ENCODE peak calls at places on chromosome 1, in ten cellular contexts. One of them, this sample, is unnamed.

GRCh38 chr1:206836111-206836510 is 29.3 kb upstream of the IL20 start:
- DNase-seq in breast epithelium: no peak
- DNase-seq in glutamatergic neuron: no peak
- DNase-seq in activated naive CD4-positive, alpha-beta T cell treated with anti-CD3 and anti-CD28 coated beads, Interleukin-2, amount 50 U/mL, for 16 hours: no peak
- DNase-seq in amniotic epithelial cell: peak; percentile 30
- DNase-seq in activated gamma-delta T cell treated with Interleukin-2 at 50 U/mL for 16 hours: no peak
- DNase-seq in stimulated activated CD8-positive, alpha-beta memory T cell treated with anti-CD3 and anti-CD28 coated beads, Interleukin-15, amount 100 ng/mL, for 1 hour: no peak
- DNase-seq in RPMI8226: no peak
- DNase-seq in KG1: no peak
- DNase-seq in nephron progenitor cell: no peak
- DNase-seq in this sample: no peak

GRCh38 chr1:112296908-112297307 is 99.1 kb upstream of the CTTNBP2NL start:
- DNase-seq in stimulated activated CD8-positive, alpha-beta memory T cell treated with anti-CD3 and anti-CD28 coated beads, Interleukin-15, amount 100 ng/mL, for 1 hour: no peak
- DNase-seq in amniotic epithelial cell: no peak
- DNase-seq in RPMI8226: no peak
- DNase-seq in activated naive CD4-positive, alpha-beta T cell treated with anti-CD3 and anti-CD28 coated beads, Interleukin-2, amount 50 U/mL, for 16 hours: no peak
- DNase-seq in glutamatergic neuron: no peak
- DNase-seq in nephron progenitor cell: no peak
- DNase-seq in breast epithelium: no peak
- DNase-seq in KG1: no peak
- DNase-seq in activated gamma-delta T cell treated with Interleukin-2 at 50 U/mL for 16 hours: no peak
- DNase-seq in this sample: no peak

GRCh38 chr1:5999711-6000443 is 7.7 kb upstream of the NPHP4 start:
- DNase-seq in stimulated activated CD8-positive, alpha-beta memory T cell treated with anti-CD3 and anti-CD28 coated beads, Interleukin-15, amount 100 ng/mL, for 1 hour: no peak
- DNase-seq in breast epithelium: no peak
- DNase-seq in activated gamma-delta T cell treated with Interleukin-2 at 50 U/mL for 16 hours: no peak
- DNase-seq in glutamatergic neuron: peak; percentile 6
- DNase-seq in KG1: no peak
- DNase-seq in nephron progenitor cell: no peak
- DNase-seq in RPMI8226: no peak
- DNase-seq in activated naive CD4-positive, alpha-beta T cell treated with anti-CD3 and anti-CD28 coated beads, Interleukin-2, amount 50 U/mL, for 16 hours: no peak
- DNase-seq in amniotic epithelial cell: no peak
- DNase-seq in this sample: peak; percentile 57

GRCh38 chr1:7886346-7886745 is 33.5 kb upstream of the UTS2 start:
- DNase-seq in breast epithelium: peak; percentile 26
- DNase-seq in KG1: no peak
- DNase-seq in glutamatergic neuron: no peak
- DNase-seq in RPMI8226: peak; percentile 95
- DNase-seq in amniotic epithelial cell: no peak
- DNase-seq in activated naive CD4-positive, alpha-beta T cell treated with anti-CD3 and anti-CD28 coated beads, Interleukin-2, amount 50 U/mL, for 16 hours: no peak
- DNase-seq in activated gamma-delta T cell treated with Interleukin-2 at 50 U/mL for 16 hours: no peak
- DNase-seq in nephron progenitor cell: no peak
- DNase-seq in stimulated activated CD8-positive, alpha-beta memory T cell treated with anti-CD3 and anti-CD28 coated beads, Interleukin-15, amount 100 ng/mL, for 1 hour: no peak
- DNase-seq in this sample: peak; percentile 2

GRCh38 chr1:7574121-7575040 is 196.7 kb upstream of the VAMP3 start:
- DNase-seq in breast epithelium: peak; percentile 27
- DNase-seq in glutamatergic neuron: peak; percentile 16
- DNase-seq in activated gamma-delta T cell treated with Interleukin-2 at 50 U/mL for 16 hours: no peak
- DNase-seq in activated naive CD4-positive, alpha-beta T cell treated with anti-CD3 and anti-CD28 coated beads, Interleukin-2, amount 50 U/mL, for 16 hours: no peak
- DNase-seq in nephron progenitor cell: no peak
- DNase-seq in RPMI8226: no peak
- DNase-seq in KG1: no peak
- DNase-seq in stimulated activated CD8-positive, alpha-beta memory T cell treated with anti-CD3 and anti-CD28 coated beads, Interleukin-15, amount 100 ng/mL, for 1 hour: no peak
- DNase-seq in amniotic epithelial cell: no peak
- DNase-seq in this sample: no peak

GRCh38 chr1:168340796-168341510 is 60.3 kb downstream of the TBX19 start:
- DNase-seq in glutamatergic neuron: no peak
- DNase-seq in RPMI8226: no peak
- DNase-seq in breast epithelium: no peak
- DNase-seq in activated gamma-delta T cell treated with Interleukin-2 at 50 U/mL for 16 hours: no peak
- DNase-seq in nephron progenitor cell: no peak
- DNase-seq in KG1: no peak
- DNase-seq in activated naive CD4-positive, alpha-beta T cell treated with anti-CD3 and anti-CD28 coated beads, Interleukin-2, amount 50 U/mL, for 16 hours: no peak
- DNase-seq in amniotic epithelial cell: no peak
- DNase-seq in stimulated activated CD8-positive, alpha-beta memory T cell treated with anti-CD3 and anti-CD28 coated beads, Interleukin-15, amount 100 ng/mL, for 1 hour: no peak
- DNase-seq in this sample: no peak

GRCh38 chr1:207826557-207827487 is 75.0 kb downstream of the CD46 start:
- DNase-seq in glutamatergic neuron: no peak
- DNase-seq in amniotic epithelial cell: peak; percentile 55
- DNase-seq in breast epithelium: no peak
- DNase-seq in activated gamma-delta T cell treated with Interleukin-2 at 50 U/mL for 16 hours: no peak
- DNase-seq in stimulated activated CD8-positive, alpha-beta memory T cell treated with anti-CD3 and anti-CD28 coated beads, Interleukin-15, amount 100 ng/mL, for 1 hour: no peak
- DNase-seq in nephron progenitor cell: no peak
- DNase-seq in RPMI8226: no peak
- DNase-seq in KG1: no peak
- DNase-seq in activated naive CD4-positive, alpha-beta T cell treated with anti-CD3 and anti-CD28 coated beads, Interleukin-2, amount 50 U/mL, for 16 hours: no peak
- DNase-seq in this sample: peak; percentile 60

GRCh38 chr1:181134543-181135461 is 46.3 kb downstream of the IER5 start:
- DNase-seq in activated naive CD4-positive, alpha-beta T cell treated with anti-CD3 and anti-CD28 coated beads, Interleukin-2, amount 50 U/mL, for 16 hours: no peak
- DNase-seq in stimulated activated CD8-positive, alpha-beta memory T cell treated with anti-CD3 and anti-CD28 coated beads, Interleukin-15, amount 100 ng/mL, for 1 hour: no peak
- DNase-seq in activated gamma-delta T cell treated with Interleukin-2 at 50 U/mL for 16 hours: no peak
- DNase-seq in KG1: no peak
- DNase-seq in amniotic epithelial cell: peak; percentile 58
- DNase-seq in glutamatergic neuron: no peak
- DNase-seq in breast epithelium: peak; percentile 86
- DNase-seq in nephron progenitor cell: no peak
- DNase-seq in RPMI8226: peak; percentile 92
- DNase-seq in this sample: no peak

GRCh38 chr1:63557365-63557987 is 34.2 kb downstream of the EFCAB7 start:
- DNase-seq in RPMI8226: peak; percentile 57
- DNase-seq in breast epithelium: no peak
- DNase-seq in stimulated activated CD8-positive, alpha-beta memory T cell treated with anti-CD3 and anti-CD28 coated beads, Interleukin-15, amount 100 ng/mL, for 1 hour: no peak
- DNase-seq in activated gamma-delta T cell treated with Interleukin-2 at 50 U/mL for 16 hours: no peak
- DNase-seq in activated naive CD4-positive, alpha-beta T cell treated with anti-CD3 and anti-CD28 coated beads, Interleukin-2, amount 50 U/mL, for 16 hours: peak; percentile 12
- DNase-seq in nephron progenitor cell: peak; percentile 45
- DNase-seq in amniotic epithelial cell: peak; percentile 48
- DNase-seq in KG1: peak; percentile 28
- DNase-seq in glutamatergic neuron: peak; percentile 45
- DNase-seq in this sample: no peak

GRCh38 chr1:21909787-21910503 is 27.2 kb downstream of the HSPG2 start:
- DNase-seq in stimulated activated CD8-positive, alpha-beta memory T cell treated with anti-CD3 and anti-CD28 coated beads, Interleukin-15, amount 100 ng/mL, for 1 hour: no peak
- DNase-seq in activated naive CD4-positive, alpha-beta T cell treated with anti-CD3 and anti-CD28 coated beads, Interleukin-2, amount 50 U/mL, for 16 hours: peak; percentile 55
- DNase-seq in activated gamma-delta T cell treated with Interleukin-2 at 50 U/mL for 16 hours: no peak
- DNase-seq in breast epithelium: peak; percentile 78
- DNase-seq in KG1: peak; percentile 38
- DNase-seq in amniotic epithelial cell: peak; percentile 63
- DNase-seq in nephron progenitor cell: no peak
- DNase-seq in glutamatergic neuron: no peak
- DNase-seq in RPMI8226: no peak
- DNase-seq in this sample: no peak

GRCh38 chr1:202023033-202023433 is 12.6 kb downstream of the ELF3 start:
- DNase-seq in activated naive CD4-positive, alpha-beta T cell treated with anti-CD3 and anti-CD28 coated beads, Interleukin-2, amount 50 U/mL, for 16 hours: no peak
- DNase-seq in stimulated activated CD8-positive, alpha-beta memory T cell treated with anti-CD3 and anti-CD28 coated beads, Interleukin-15, amount 100 ng/mL, for 1 hour: no peak
- DNase-seq in glutamatergic neuron: no peak
- DNase-seq in nephron progenitor cell: no peak
- DNase-seq in RPMI8226: peak; percentile 91
- DNase-seq in breast epithelium: peak; percentile 91
- DNase-seq in KG1: no peak
- DNase-seq in amniotic epithelial cell: no peak
- DNase-seq in activated gamma-delta T cell treated with Interleukin-2 at 50 U/mL for 16 hours: no peak
- DNase-seq in this sample: no peak

GRCh38 chr1:37650721-37651120 is 16.0 kb upstream of the RSPO1 start:
- DNase-seq in activated naive CD4-positive, alpha-beta T cell treated with anti-CD3 and anti-CD28 coated beads, Interleukin-2, amount 50 U/mL, for 16 hours: no peak
- DNase-seq in amniotic epithelial cell: no peak
- DNase-seq in activated gamma-delta T cell treated with Interleukin-2 at 50 U/mL for 16 hours: no peak
- DNase-seq in stimulated activated CD8-positive, alpha-beta memory T cell treated with anti-CD3 and anti-CD28 coated beads, Interleukin-15, amount 100 ng/mL, for 1 hour: no peak
- DNase-seq in nephron progenitor cell: no peak
- DNase-seq in glutamatergic neuron: no peak
- DNase-seq in breast epithelium: no peak
- DNase-seq in KG1: no peak
- DNase-seq in RPMI8226: no peak
- DNase-seq in this sample: no peak

GRCh38 chr1:6129313-6129712 is 50.8 kb downstream of the CHD5 start:
- DNase-seq in activated gamma-delta T cell treated with Interleukin-2 at 50 U/mL for 16 hours: no peak
- DNase-seq in KG1: no peak
- DNase-seq in stimulated activated CD8-positive, alpha-beta memory T cell treated with anti-CD3 and anti-CD28 coated beads, Interleukin-15, amount 100 ng/mL, for 1 hour: no peak
- DNase-seq in glutamatergic neuron: no peak
- DNase-seq in nephron progenitor cell: no peak
- DNase-seq in activated naive CD4-positive, alpha-beta T cell treated with anti-CD3 and anti-CD28 coated beads, Interleukin-2, amount 50 U/mL, for 16 hours: no peak
- DNase-seq in breast epithelium: no peak
- DNase-seq in RPMI8226: no peak
- DNase-seq in amniotic epithelial cell: no peak
- DNase-seq in this sample: no peak

GRCh38 chr1:233341117-233341516 is 13.6 kb downstream of the MAP3K21 start:
- DNase-seq in nephron progenitor cell: no peak
- DNase-seq in RPMI8226: peak; percentile 50
- DNase-seq in breast epithelium: no peak
- DNase-seq in KG1: no peak
- DNase-seq in glutamatergic neuron: no peak
- DNase-seq in activated gamma-delta T cell treated with Interleukin-2 at 50 U/mL for 16 hours: no peak
- DNase-seq in activated naive CD4-positive, alpha-beta T cell treated with anti-CD3 and anti-CD28 coated beads, Interleukin-2, amount 50 U/mL, for 16 hours: no peak
- DNase-seq in stimulated activated CD8-positive, alpha-beta memory T cell treated with anti-CD3 and anti-CD28 coated beads, Interleukin-15, amount 100 ng/mL, for 1 hour: no peak
- DNase-seq in amniotic epithelial cell: no peak
- DNase-seq in this sample: no peak

GRCh38 chr1:230682274-230682673 is 31.6 kb downstream of the AGT start:
- DNase-seq in KG1: no peak
- DNase-seq in RPMI8226: no peak
- DNase-seq in glutamatergic neuron: no peak
- DNase-seq in amniotic epithelial cell: no peak
- DNase-seq in activated gamma-delta T cell treated with Interleukin-2 at 50 U/mL for 16 hours: no peak
- DNase-seq in activated naive CD4-positive, alpha-beta T cell treated with anti-CD3 and anti-CD28 coated beads, Interleukin-2, amount 50 U/mL, for 16 hours: no peak
- DNase-seq in nephron progenitor cell: no peak
- DNase-seq in stimulated activated CD8-positive, alpha-beta memory T cell treated with anti-CD3 and anti-CD28 coated beads, Interleukin-15, amount 100 ng/mL, for 1 hour: no peak
- DNase-seq in breast epithelium: no peak
- DNase-seq in this sample: no peak

GRCh38 chr1:181514298-181515290 is 31.3 kb downstream of the CACNA1E start:
- DNase-seq in amniotic epithelial cell: no peak
- DNase-seq in nephron progenitor cell: no peak
- DNase-seq in KG1: no peak
- DNase-seq in stimulated activated CD8-positive, alpha-beta memory T cell treated with anti-CD3 and anti-CD28 coated beads, Interleukin-15, amount 100 ng/mL, for 1 hour: no peak
- DNase-seq in activated gamma-delta T cell treated with Interleukin-2 at 50 U/mL for 16 hours: no peak
- DNase-seq in activated naive CD4-positive, alpha-beta T cell treated with anti-CD3 and anti-CD28 coated beads, Interleukin-2, amount 50 U/mL, for 16 hours: no peak
- DNase-seq in RPMI8226: no peak
- DNase-seq in breast epithelium: no peak
- DNase-seq in glutamatergic neuron: no peak
- DNase-seq in this sample: no peak

GRCh38 chr1:210373878-210374599 is 45.3 kb downstream of the HHAT start:
- DNase-seq in amniotic epithelial cell: peak; percentile 98
- DNase-seq in breast epithelium: peak; percentile 58
- DNase-seq in KG1: no peak
- DNase-seq in stimulated activated CD8-positive, alpha-beta memory T cell treated with anti-CD3 and anti-CD28 coated beads, Interleukin-15, amount 100 ng/mL, for 1 hour: peak; percentile 27
- DNase-seq in nephron progenitor cell: peak; percentile 71
- DNase-seq in activated gamma-delta T cell treated with Interleukin-2 at 50 U/mL for 16 hours: peak; percentile 42
- DNase-seq in RPMI8226: peak; percentile 54
- DNase-seq in glutamatergic neuron: peak; percentile 79
- DNase-seq in activated naive CD4-positive, alpha-beta T cell treated with anti-CD3 and anti-CD28 coated beads, Interleukin-2, amount 50 U/mL, for 16 hours: peak; percentile 52
- DNase-seq in this sample: peak; percentile 88

GRCh38 chr1:155540000-155540874 is 22.4 kb downstream of the ASH1L start:
- DNase-seq in nephron progenitor cell: no peak
- DNase-seq in stimulated activated CD8-positive, alpha-beta memory T cell treated with anti-CD3 and anti-CD28 coated beads, Interleukin-15, amount 100 ng/mL, for 1 hour: no peak
- DNase-seq in activated naive CD4-positive, alpha-beta T cell treated with anti-CD3 and anti-CD28 coated beads, Interleukin-2, amount 50 U/mL, for 16 hours: no peak
- DNase-seq in activated gamma-delta T cell treated with Interleukin-2 at 50 U/mL for 16 hours: no peak
- DNase-seq in RPMI8226: no peak
- DNase-seq in KG1: no peak
- DNase-seq in breast epithelium: no peak
- DNase-seq in glutamatergic neuron: no peak
- DNase-seq in amniotic epithelial cell: no peak
- DNase-seq in this sample: no peak

GRCh38 chr1:151037032-151037431 is 646 bp downstream of the BNIPL start:
- DNase-seq in nephron progenitor cell: no peak
- DNase-seq in activated gamma-delta T cell treated with Interleukin-2 at 50 U/mL for 16 hours: no peak
- DNase-seq in glutamatergic neuron: no peak
- DNase-seq in stimulated activated CD8-positive, alpha-beta memory T cell treated with anti-CD3 and anti-CD28 coated beads, Interleukin-15, amount 100 ng/mL, for 1 hour: no peak
- DNase-seq in RPMI8226: no peak
- DNase-seq in breast epithelium: no peak
- DNase-seq in activated naive CD4-positive, alpha-beta T cell treated with anti-CD3 and anti-CD28 coated beads, Interleukin-2, amount 50 U/mL, for 16 hours: no peak
- DNase-seq in KG1: no peak
- DNase-seq in amniotic epithelial cell: no peak
- DNase-seq in this sample: no peak

GRCh38 chr1:230383425-230383824 is 42.7 kb downstream of the PGBD5 start:
- DNase-seq in KG1: no peak
- DNase-seq in stimulated activated CD8-positive, alpha-beta memory T cell treated with anti-CD3 and anti-CD28 coated beads, Interleukin-15, amount 100 ng/mL, for 1 hour: no peak
- DNase-seq in amniotic epithelial cell: no peak
- DNase-seq in RPMI8226: no peak
- DNase-seq in activated naive CD4-positive, alpha-beta T cell treated with anti-CD3 and anti-CD28 coated beads, Interleukin-2, amount 50 U/mL, for 16 hours: no peak
- DNase-seq in activated gamma-delta T cell treated with Interleukin-2 at 50 U/mL for 16 hours: no peak
- DNase-seq in glutamatergic neuron: no peak
- DNase-seq in nephron progenitor cell: no peak
- DNase-seq in breast epithelium: no peak
- DNase-seq in this sample: no peak

GRCh38 chr1:147712605-147713004 is 42.3 kb upstream of the ACP6 start:
- DNase-seq in nephron progenitor cell: no peak
- DNase-seq in glutamatergic neuron: no peak
- DNase-seq in amniotic epithelial cell: no peak
- DNase-seq in RPMI8226: no peak
- DNase-seq in activated gamma-delta T cell treated with Interleukin-2 at 50 U/mL for 16 hours: no peak
- DNase-seq in KG1: no peak
- DNase-seq in breast epithelium: no peak
- DNase-seq in stimulated activated CD8-positive, alpha-beta memory T cell treated with anti-CD3 and anti-CD28 coated beads, Interleukin-15, amount 100 ng/mL, for 1 hour: no peak
- DNase-seq in activated naive CD4-positive, alpha-beta T cell treated with anti-CD3 and anti-CD28 coated beads, Interleukin-2, amount 50 U/mL, for 16 hours: no peak
- DNase-seq in this sample: no peak

GRCh38 chr1:178501705-178502329 is 5.1 kb upstream of the CLEC20A start:
- DNase-seq in KG1: peak; percentile 59
- DNase-seq in glutamatergic neuron: peak; percentile 88
- DNase-seq in nephron progenitor cell: peak; percentile 85
- DNase-seq in RPMI8226: peak; percentile 74
- DNase-seq in activated gamma-delta T cell treated with Interleukin-2 at 50 U/mL for 16 hours: peak; percentile 22
- DNase-seq in amniotic epithelial cell: peak; percentile 49
- DNase-seq in breast epithelium: no peak
- DNase-seq in stimulated activated CD8-positive, alpha-beta memory T cell treated with anti-CD3 and anti-CD28 coated beads, Interleukin-15, amount 100 ng/mL, for 1 hour: peak; percentile 21
- DNase-seq in activated naive CD4-positive, alpha-beta T cell treated with anti-CD3 and anti-CD28 coated beads, Interleukin-2, amount 50 U/mL, for 16 hours: peak; percentile 33
- DNase-seq in this sample: peak; percentile 78

GRCh38 chr1:66258404-66259105 is 275.4 kb upstream of the SGIP1 start:
- DNase-seq in amniotic epithelial cell: no peak
- DNase-seq in nephron progenitor cell: no peak
- DNase-seq in KG1: no peak
- DNase-seq in glutamatergic neuron: no peak
- DNase-seq in stimulated activated CD8-positive, alpha-beta memory T cell treated with anti-CD3 and anti-CD28 coated beads, Interleukin-15, amount 100 ng/mL, for 1 hour: no peak
- DNase-seq in activated gamma-delta T cell treated with Interleukin-2 at 50 U/mL for 16 hours: no peak
- DNase-seq in breast epithelium: no peak
- DNase-seq in activated naive CD4-positive, alpha-beta T cell treated with anti-CD3 and anti-CD28 coated beads, Interleukin-2, amount 50 U/mL, for 16 hours: no peak
- DNase-seq in RPMI8226: no peak
- DNase-seq in this sample: no peak

GRCh38 chr1:93080424-93080823 is 1.3 kb downstream of the MTF2 start:
- DNase-seq in breast epithelium: no peak
- DNase-seq in nephron progenitor cell: no peak
- DNase-seq in activated naive CD4-positive, alpha-beta T cell treated with anti-CD3 and anti-CD28 coated beads, Interleukin-2, amount 50 U/mL, for 16 hours: no peak
- DNase-seq in glutamatergic neuron: no peak
- DNase-seq in activated gamma-delta T cell treated with Interleukin-2 at 50 U/mL for 16 hours: no peak
- DNase-seq in KG1: peak; percentile 30
- DNase-seq in stimulated activated CD8-positive, alpha-beta memory T cell treated with anti-CD3 and anti-CD28 coated beads, Interleukin-15, amount 100 ng/mL, for 1 hour: no peak
- DNase-seq in RPMI8226: peak; percentile 54
- DNase-seq in amniotic epithelial cell: peak; percentile 83
- DNase-seq in this sample: no peak

GRCh38 chr1:228955691-228956090 is 220.4 kb downstream of the RHOU start:
- DNase-seq in glutamatergic neuron: no peak
- DNase-seq in stimulated activated CD8-positive, alpha-beta memory T cell treated with anti-CD3 and anti-CD28 coated beads, Interleukin-15, amount 100 ng/mL, for 1 hour: no peak
- DNase-seq in RPMI8226: no peak
- DNase-seq in nephron progenitor cell: no peak
- DNase-seq in amniotic epithelial cell: peak; percentile 100
- DNase-seq in activated gamma-delta T cell treated with Interleukin-2 at 50 U/mL for 16 hours: no peak
- DNase-seq in activated naive CD4-positive, alpha-beta T cell treated with anti-CD3 and anti-CD28 coated beads, Interleukin-2, amount 50 U/mL, for 16 hours: no peak
- DNase-seq in KG1: no peak
- DNase-seq in breast epithelium: no peak
- DNase-seq in this sample: no peak

GRCh38 chr1:78440381-78440793 is 50.4 kb upstream of the PTGFR start:
- DNase-seq in RPMI8226: no peak
- DNase-seq in activated naive CD4-positive, alpha-beta T cell treated with anti-CD3 and anti-CD28 coated beads, Interleukin-2, amount 50 U/mL, for 16 hours: no peak
- DNase-seq in KG1: no peak
- DNase-seq in amniotic epithelial cell: peak; percentile 55
- DNase-seq in stimulated activated CD8-positive, alpha-beta memory T cell treated with anti-CD3 and anti-CD28 coated beads, Interleukin-15, amount 100 ng/mL, for 1 hour: no peak
- DNase-seq in nephron progenitor cell: no peak
- DNase-seq in glutamatergic neuron: no peak
- DNase-seq in activated gamma-delta T cell treated with Interleukin-2 at 50 U/mL for 16 hours: no peak
- DNase-seq in breast epithelium: no peak
- DNase-seq in this sample: no peak

GRCh38 chr1:198936371-198937083 is 297.7 kb downstream of the PTPRC start:
- DNase-seq in KG1: no peak
- DNase-seq in RPMI8226: no peak
- DNase-seq in glutamatergic neuron: no peak
- DNase-seq in breast epithelium: no peak
- DNase-seq in stimulated activated CD8-positive, alpha-beta memory T cell treated with anti-CD3 and anti-CD28 coated beads, Interleukin-15, amount 100 ng/mL, for 1 hour: no peak
- DNase-seq in activated naive CD4-positive, alpha-beta T cell treated with anti-CD3 and anti-CD28 coated beads, Interleukin-2, amount 50 U/mL, for 16 hours: no peak
- DNase-seq in activated gamma-delta T cell treated with Interleukin-2 at 50 U/mL for 16 hours: no peak
- DNase-seq in amniotic epithelial cell: peak; percentile 41
- DNase-seq in nephron progenitor cell: no peak
- DNase-seq in this sample: no peak

GRCh38 chr1:98422821-98423220 is 238.7 kb upstream of the SNX7 start:
- DNase-seq in activated naive CD4-positive, alpha-beta T cell treated with anti-CD3 and anti-CD28 coated beads, Interleukin-2, amount 50 U/mL, for 16 hours: no peak
- DNase-seq in glutamatergic neuron: no peak
- DNase-seq in activated gamma-delta T cell treated with Interleukin-2 at 50 U/mL for 16 hours: no peak
- DNase-seq in stimulated activated CD8-positive, alpha-beta memory T cell treated with anti-CD3 and anti-CD28 coated beads, Interleukin-15, amount 100 ng/mL, for 1 hour: no peak
- DNase-seq in breast epithelium: no peak
- DNase-seq in nephron progenitor cell: no peak
- DNase-seq in KG1: no peak
- DNase-seq in amniotic epithelial cell: no peak
- DNase-seq in RPMI8226: no peak
- DNase-seq in this sample: no peak

This sample was measured in activated effector memory CD4-positive, alpha-beta T cell treated with anti-CD3 and anti-CD28 coated beads, Interleukin-2, amount 50 U/mL, for 16 hours.